ENCODE peak calls at places on chromosomes 12 and 14, in ten cellular contexts. G is activated CD8-positive, alpha-beta memory T cell treated with anti-CD3 and anti-CD28 coated beads for 1 hour; E is SW 1271; B is astrocyte; A is cardiac fibroblast; S is right lobe of liver; F is HS-5; Q is stromal cell of bone marrow; J is left ventricle myocardium inferior; W is stimulated activated CD8-positive, alpha-beta memory T cell treated with anti-CD3 and anti-CD28 coated beads, Interleukin-4, amount 100 ng/mL, for 24 hours. U is an unnamed sample.

GRCh38 chr12:63752283-63752682 is 27.4 kb upstream of the RXYLT1 start:
- DNase-seq in G (no peak), E (no peak), B (no peak), A (no peak), S (no peak), F (no peak), Q (no peak), J (no peak), W (no peak), U (no peak)

GRCh38 chr12:104656921-104657320 is 200.2 kb downstream of the CHST11 start:
- DNase-seq in G (no peak), E (no peak), B (no peak), A (peak), S (no peak), F (no peak), Q (peak), J (no peak), W (no peak), U (no peak)

GRCh38 chr14:29462772-29463171 is 464.9 kb downstream of the PRKD1 start:
- DNase-seq in G (no peak), E (no peak), B (no peak), A (no peak), S (no peak), F (no peak), Q (no peak), J (no peak), W (no peak), U (no peak)

GRCh38 chr14:85531141-85531593 is 1.2 kb downstream of the FLRT2 start:
- DNase-seq in G (no peak), E (no peak), B (peak), A (peak), S (peak), F (no peak), Q (no peak), J (peak), W (no peak), U (peak)

GRCh38 chr14:69561893-69562292 is 12.8 kb downstream of the CCDC177 start:
- DNase-seq in G (no peak), E (no peak), B (no peak), A (no peak), S (no peak), F (no peak), Q (no peak), J (no peak), W (no peak), U (no peak)

GRCh38 chr14:93496856-93497255 is 66.1 kb downstream of the UNC79 start:
- DNase-seq in G (no peak), E (no peak), B (no peak), A (no peak), S (no peak), F (no peak), Q (no peak), J (no peak), W (no peak), U (no peak)

GRCh38 chr12:123854232-123854631 is 92.1 kb downstream of the DNAH10 start:
- DNase-seq in G (no peak), E (no peak), B (no peak), A (no peak), S (no peak), F (no peak), Q (no peak), J (no peak), W (no peak), U (no peak)

GRCh38 chr12:109358154-109358869 is 10.6 kb downstream of the MYO1H start:
- DNase-seq in G (no peak), E (no peak), B (no peak), A (peak), S (no peak), F (no peak), Q (peak), J (no peak), W (no peak), U (no peak)

GRCh38 chr14:102058146-102058545 is 28.7 kb downstream of the HSP90AA1 start:
- DNase-seq in G (no peak), E (no peak), B (no peak), A (no peak), S (no peak), F (no peak), Q (no peak), J (no peak), W (no peak), U (no peak)

GRCh38 chr14:104470588-104470987 is 109.0 kb upstream of the C14orf180 start:
- DNase-seq in G (no peak), E (no peak), B (no peak), A (no peak), S (no peak), F (no peak), Q (no peak), J (no peak), W (no peak), U (no peak)

GRCh38 chr14:99035268-99035667 is 236.7 kb downstream of the BCL11B start:
- DNase-seq in G (no peak), E (no peak), B (peak), A (no peak), S (no peak), F (no peak), Q (peak), J (peak), W (no peak), U (no peak)

GRCh38 chr12:109900752-109901580 is 892 bp downstream of the TCHP start:
- DNase-seq in G (no peak), E (no peak), B (no peak), A (peak), S (no peak), F (no peak), Q (no peak), J (no peak), W (no peak), U (peak)

GRCh38 chr12:122067548-122067947 is 11.0 kb upstream of the MLXIP start:
- DNase-seq in G (no peak), E (no peak), B (no peak), A (no peak), S (no peak), F (no peak), Q (no peak), J (no peak), W (no peak), U (no peak)

GRCh38 chr12:132340266-132341035 is 11.1 kb upstream of the GALNT9 start:
- DNase-seq in G (no peak), E (no peak), B (no peak), A (no peak), S (no peak), F (no peak), Q (no peak), J (no peak), W (no peak), U (no peak)

U was measured in neural progenitor cell.